ENCODE peak calls at places on chromosomes 5 and 9, in seven cellular contexts. E is astrocyte of the cerebellum, P is gastrocnemius medialis, L is fibroblast of pulmonary artery, G is mucosa of descending colon, R is lung, F is kidney epithelial cell. J is an unnamed sample.

GRCh38 chr9:131755541-131756198 is 15.8 kb upstream of the RAPGEF1 start:
- DNase-seq in E (peak), P (peak), L (peak), G (peak), R (peak), F (no peak), J (no peak)

GRCh38 chr9:112552229-112553050 is 65.8 kb downstream of the KIAA1958 start:
- DNase-seq in E (no peak), P (no peak), L (no peak), G (no peak), R (no peak), F (no peak), J (no peak)

GRCh38 chr5:78574731-78575161 is 73.8 kb downstream of the LHFPL2 start:
- DNase-seq in E (no peak), P (no peak), L (no peak), G (no peak), R (no peak), F (no peak), J (no peak)

GRCh38 chr5:115246361-115246991 is 16.2 kb downstream of the PGGT1B start:
- DNase-seq in E (no peak), P (no peak), L (peak), G (no peak), R (no peak), F (no peak), J (no peak)

GRCh38 chr5:112270299-112271293 is 148.5 kb downstream of the EPB41L4A start:
- DNase-seq in E (no peak), P (no peak), L (no peak), G (no peak), R (no peak), F (no peak), J (no peak)

GRCh38 chr5:42360061-42360460 is 63.2 kb upstream of the GHR start:
- DNase-seq in E (no peak), P (no peak), L (peak), G (no peak), R (no peak), F (no peak), J (no peak)

GRCh38 chr5:27592231-27592630 is 553.8 kb upstream of the CDH9 start:
- DNase-seq in E (peak), P (no peak), L (peak), G (no peak), R (no peak), F (peak), J (no peak)

GRCh38 chr5:14895301-14895700 is 23.7 kb upstream of the ANKH start:
- DNase-seq in E (no peak), P (no peak), L (no peak), G (no peak), R (no peak), F (no peak), J (no peak)

GRCh38 chr9:125183054-125183453 is 6.5 kb downstream of the PPP6C start:
- DNase-seq in E (no peak), P (no peak), L (peak), G (no peak), R (no peak), F (no peak), J (no peak)

GRCh38 chr9:92501671-92502393 is 19.5 kb upstream of the ASPN start:
- DNase-seq in E (no peak), P (peak), L (peak), G (peak), R (no peak), F (no peak), J (no peak)

GRCh38 chr9:92745236-92745790 is 19.3 kb downstream of the BICD2 start:
- DNase-seq in E (no peak), P (no peak), L (no peak), G (no peak), R (no peak), F (no peak), J (no peak)

GRCh38 chr5:58722160-58722559 is 139.3 kb downstream of the RAB3C start:
- DNase-seq in E (no peak), P (no peak), L (no peak), G (no peak), R (no peak), F (no peak), J (no peak)

GRCh38 chr5:58724992-58725391 is 142.1 kb downstream of the RAB3C start:
- DNase-seq in E (no peak), P (no peak), L (no peak), G (no peak), R (no peak), F (no peak), J (no peak)
- TF ChIP-seq CTCF in E (no peak), P (no peak), L (no peak), G (no peak), R (no peak), F (no peak), J (no peak)

DNA sequence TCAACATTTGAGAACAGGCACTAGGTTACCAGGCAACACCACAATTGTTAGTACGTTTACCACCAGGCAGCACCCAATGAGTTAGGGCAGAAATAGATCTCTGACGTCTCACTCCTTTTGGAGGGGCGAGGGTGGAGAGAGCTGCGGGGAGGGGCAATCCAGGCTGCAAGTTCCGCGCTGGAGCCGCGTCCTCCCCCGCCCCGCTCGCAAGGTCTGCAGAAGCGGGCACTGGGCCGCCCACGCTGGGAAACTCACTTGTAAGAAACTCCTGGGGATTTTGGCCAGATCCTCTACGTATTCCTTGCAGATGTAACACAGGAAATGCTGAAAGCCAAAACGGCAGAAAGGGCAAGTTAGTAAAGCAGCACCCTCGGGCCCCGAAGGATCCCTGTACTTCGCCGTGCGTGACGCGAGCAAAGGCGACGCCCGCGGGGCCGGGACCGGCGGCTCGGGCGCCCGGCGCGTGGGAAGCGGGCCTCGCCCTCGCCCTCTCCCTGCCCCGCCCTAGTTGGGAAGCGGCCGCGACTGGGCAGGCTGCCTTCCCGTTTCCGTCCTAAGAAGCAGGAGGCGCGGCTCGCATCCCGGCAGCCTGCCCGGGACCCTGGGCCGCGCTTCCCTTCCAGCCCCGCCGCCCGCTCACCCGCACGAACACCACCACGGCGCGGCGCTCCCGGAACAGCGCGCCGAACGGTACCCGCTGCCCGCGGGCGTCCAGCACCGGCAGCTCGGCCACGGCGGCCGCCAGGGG is 493 bp downstream of the PRXL2C start:
- DNase-seq in E (peak), P (peak), L (peak), G (peak), R (peak), F (peak), J (peak)
- TF ChIP-seq CTCF in E (no peak), P (peak), L (no peak), G (no peak), R (no peak), F (no peak), J (no peak)

GRCh38 chr9:107481035-107481434 is 8.5 kb downstream of the KLF4 start:
- DNase-seq in E (no peak), P (no peak), L (no peak), G (no peak), R (no peak), F (no peak), J (no peak)
- TF ChIP-seq CTCF in E (no peak), P (no peak), L (peak), G (no peak), R (no peak), F (no peak), J (peak)

GRCh38 chr9:88310310-88310980 is 77.8 kb upstream of the SPIN1 start:
- DNase-seq in E (no peak), P (no peak), L (peak), G (no peak), R (no peak), F (no peak), J (no peak)
- TF ChIP-seq CTCF in E (no peak), P (no peak), L (peak), G (no peak), R (no peak), F (no peak), J (no peak)

DNA sequence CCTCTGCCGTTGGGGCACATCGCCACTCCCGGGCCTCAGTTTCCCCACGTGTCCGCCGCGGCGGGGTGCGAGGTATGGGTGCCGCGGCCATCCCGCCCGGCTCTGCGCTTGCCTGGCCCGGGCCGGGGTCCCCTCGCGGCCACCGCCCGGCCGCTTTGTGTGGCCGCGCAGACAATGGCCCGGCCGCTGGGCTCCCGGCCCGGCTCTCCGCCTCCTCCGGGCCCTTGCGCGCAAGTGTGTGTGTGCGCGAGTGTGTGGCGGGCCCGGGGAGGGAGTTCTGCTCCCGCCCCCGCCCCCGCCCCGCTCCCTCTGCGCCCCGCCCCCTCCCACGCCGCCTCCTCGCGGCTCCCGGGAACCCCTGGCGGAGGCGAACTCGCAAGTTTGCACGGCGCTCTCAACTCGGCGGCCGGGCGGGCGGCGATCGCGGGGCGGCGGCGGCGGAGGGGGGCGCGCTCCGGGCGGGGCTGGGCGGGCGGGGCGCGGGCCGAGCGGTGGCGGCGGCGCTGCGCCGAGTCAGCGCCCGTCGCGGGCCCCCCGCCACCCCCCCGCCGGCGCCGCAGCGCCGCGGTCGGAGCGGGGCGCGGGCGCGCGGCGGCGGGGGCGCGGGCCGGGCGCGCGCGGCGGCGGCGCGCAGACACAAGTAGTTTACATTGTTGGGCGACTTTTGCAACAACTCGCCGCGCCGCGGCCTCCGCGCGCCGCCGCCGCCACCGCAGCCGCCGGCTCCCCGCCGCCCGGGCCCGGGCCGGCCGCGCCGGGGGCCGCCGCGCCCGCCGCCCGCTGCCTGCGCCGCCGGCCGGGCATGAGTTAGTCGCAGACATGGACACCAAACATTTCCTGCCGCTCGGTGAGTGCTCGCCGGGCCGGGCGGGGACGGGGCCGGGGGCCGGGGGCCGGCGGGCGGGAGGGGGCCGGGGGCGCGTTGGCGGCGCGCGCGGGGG is at the start of gene RXRA:
- DNase-seq in E (peak), P (peak), L (peak), G (peak), R (peak), F (no peak), J (peak)
- TF ChIP-seq CTCF in E (no peak), P (no peak), L (no peak), G (no peak), R (no peak), F (no peak), J (no peak)

DNA sequence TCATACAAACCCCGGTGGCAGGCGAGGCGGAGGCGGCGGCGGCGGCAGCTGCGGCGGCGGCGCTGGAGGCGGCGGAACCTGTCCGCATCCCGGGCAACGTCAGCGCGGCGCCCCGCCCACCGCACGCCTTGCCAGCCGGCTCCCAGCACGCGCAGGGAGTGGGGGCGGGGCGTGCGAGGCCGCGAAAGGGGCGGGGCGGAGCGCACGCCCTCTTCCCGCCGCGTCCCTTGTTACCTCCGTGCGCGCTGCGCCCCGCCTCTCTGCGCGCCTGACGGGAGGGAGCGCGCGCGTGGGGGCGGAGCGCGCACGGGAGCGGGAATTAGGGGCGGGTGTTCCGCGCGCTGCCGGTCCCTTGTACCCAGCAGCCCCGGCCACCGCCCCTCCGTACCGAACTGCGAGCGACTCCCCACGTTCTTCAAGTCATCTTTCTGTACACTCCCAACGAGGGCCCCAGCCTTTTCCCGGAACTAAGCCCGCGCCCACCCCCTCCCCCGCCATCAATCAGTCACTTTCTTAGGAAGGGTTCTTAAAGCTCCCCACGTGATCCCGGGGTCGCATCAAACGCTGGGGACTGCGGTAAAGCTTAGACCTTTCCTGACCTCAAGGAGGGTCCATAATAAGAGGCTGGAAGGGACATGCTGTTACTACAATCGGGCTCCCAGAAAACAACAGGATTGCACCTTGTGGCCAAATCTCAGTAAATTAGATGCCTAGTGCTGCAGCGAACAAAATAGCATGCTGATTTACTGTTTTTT is at the start of gene AGTPBP1:
- DNase-seq in E (peak), P (peak), L (peak), G (peak), R (peak), F (peak), J (peak)
- TF ChIP-seq CTCF in E (no peak), P (no peak), L (peak), G (no peak), R (no peak), F (no peak), J (no peak)

GRCh38 chr9:37745970-37746369 is 7.6 kb upstream of the TRMT10B start:
- DNase-seq in E (no peak), P (no peak), L (no peak), G (no peak), R (no peak), F (no peak), J (no peak)

GRCh38 chr9:37747271-37747753 is 6.3 kb upstream of the TRMT10B start:
- DNase-seq in E (peak), P (peak), L (peak), G (peak), R (peak), F (peak), J (no peak)

GRCh38 chr9:37749129-37749528 is 4.5 kb upstream of the TRMT10B start:
- DNase-seq in E (no peak), P (no peak), L (no peak), G (no peak), R (no peak), F (no peak), J (no peak)

GRCh38 chr9:37751186-37751585 is 2.4 kb upstream of the TRMT10B start:
- DNase-seq in E (no peak), P (no peak), L (no peak), G (no peak), R (no peak), F (no peak), J (no peak)

GRCh38 chr9:37746448-37747270 is 6.9 kb upstream of the TRMT10B start:
- DNase-seq in E (no peak), P (no peak), L (no peak), G (no peak), R (no peak), F (no peak), J (no peak)
- TF ChIP-seq CTCF in E (no peak), P (no peak), L (no peak), G (no peak), R (no peak), F (no peak), J (no peak)

GRCh38 chr9:123072407-123072995 is 39.0 kb downstream of the GPR21 start:
- DNase-seq in E (no peak), P (no peak), L (no peak), G (no peak), R (no peak), F (no peak), J (no peak)

GRCh38 chr9:123073441-123073840 is 40.0 kb downstream of the GPR21 start:
- DNase-seq in E (no peak), P (no peak), L (no peak), G (no peak), R (no peak), F (no peak), J (no peak)

GRCh38 chr9:123074627-123075026 is 41.2 kb downstream of the GPR21 start:
- DNase-seq in E (no peak), P (no peak), L (no peak), G (no peak), R (no peak), F (no peak), J (no peak)

GRCh38 chr9:123070210-123070609 is 36.7 kb downstream of the GPR21 start:
- DNase-seq in E (no peak), P (no peak), L (no peak), G (no peak), R (no peak), F (no peak), J (no peak)

DNA sequence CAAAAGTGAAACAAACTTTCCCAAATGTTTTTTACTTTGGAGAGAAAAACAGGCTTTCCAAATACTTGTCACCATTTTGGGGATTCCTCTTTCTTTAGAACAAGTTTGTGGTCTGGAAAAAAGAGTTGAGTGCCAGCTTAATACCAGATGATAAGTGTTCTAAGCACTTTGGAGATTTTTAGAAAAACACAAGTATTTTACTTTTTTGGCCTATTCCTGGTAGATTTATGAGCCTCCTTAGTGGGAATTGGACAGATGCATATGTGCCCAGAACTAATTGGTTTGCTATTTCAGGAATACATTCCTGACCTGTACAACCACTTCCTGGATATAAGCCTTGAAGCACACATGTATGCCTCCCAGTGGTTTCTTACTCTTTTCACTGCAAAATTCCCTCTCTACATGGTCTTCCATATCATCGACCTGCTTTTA is 40.5 kb downstream of the GPR21 start:
- DNase-seq in E (peak), P (no peak), L (peak), G (no peak), R (no peak), F (no peak), J (no peak)
- TF ChIP-seq CTCF in E (peak), P (no peak), L (no peak), G (no peak), R (no peak), F (no peak), J (no peak)

GRCh38 chr5:77390795-77391194 is 101.3 kb downstream of the WDR41 start:
- DNase-seq in E (peak), P (no peak), L (peak), G (no peak), R (no peak), F (no peak), J (no peak)

GRCh38 chr5:77397686-77398300 is 94.3 kb downstream of the WDR41 start:
- DNase-seq in E (no peak), P (no peak), L (no peak), G (no peak), R (no peak), F (no peak), J (no peak)

GRCh38 chr5:77396017-77396416 is 96.1 kb downstream of the WDR41 start:
- DNase-seq in E (no peak), P (no peak), L (no peak), G (no peak), R (no peak), F (no peak), J (no peak)

GRCh38 chr5:77391240-77391765 is 100.8 kb downstream of the WDR41 start:
- DNase-seq in E (no peak), P (no peak), L (no peak), G (no peak), R (no peak), F (no peak), J (no peak)

GRCh38 chr5:77394064-77394716 is 97.9 kb downstream of the WDR41 start:
- DNase-seq in E (no peak), P (no peak), L (no peak), G (no peak), R (no peak), F (no peak), J (no peak)
- TF ChIP-seq CTCF in E (no peak), P (no peak), L (no peak), G (no peak), R (no peak), F (peak), J (no peak)

DNA sequence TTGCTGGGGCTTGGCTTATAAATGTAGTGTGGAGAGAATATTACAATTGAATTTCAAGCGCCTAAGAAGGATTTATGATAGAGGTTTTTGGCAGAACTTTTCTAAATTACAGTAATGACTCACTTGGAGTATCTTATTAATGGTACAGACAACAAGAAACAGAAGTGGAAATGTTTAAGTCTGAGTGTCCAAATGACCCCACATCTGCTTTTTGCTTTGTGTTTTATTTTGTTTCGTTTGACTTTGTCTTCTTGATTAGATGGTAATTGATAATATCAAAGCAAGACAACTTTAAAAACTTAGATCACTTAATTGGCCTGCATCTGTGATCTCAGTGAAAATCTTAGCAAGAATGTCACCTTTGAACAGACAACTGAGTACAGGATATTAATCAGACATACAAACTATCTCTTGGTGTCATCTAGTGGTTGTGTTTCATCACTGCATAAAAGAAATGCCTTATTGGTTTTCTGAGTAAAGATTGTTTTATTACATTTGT is 577.4 kb downstream of the ISL1 start:
- DNase-seq in E (no peak), P (no peak), L (peak), G (no peak), R (no peak), F (no peak), J (no peak)
- TF ChIP-seq CTCF in E (peak), P (no peak), L (no peak), G (no peak), R (no peak), F (peak), J (peak)

J was measured in D721Med.